ENCODE peak calls at places on chromosomes 7 and 10, in six cellular contexts. Y, A, T, U, R and C are unnamed samples.

GRCh38 chr7:72334066-72334465 is 78.1 kb downstream of the CALN1 start:
- DNase-seq in Y (no peak), A (no peak), T (no peak), U (no peak), R (peak; percentile 36), C (no peak)

GRCh38 chr10:85642421-85643170 is 724.0 kb downstream of the GRID1 start:
- DNase-seq in Y (no peak), A (peak; percentile 64), T (no peak), U (peak; percentile 29), R (no peak), C (peak; percentile 78)

GRCh38 chr10:100637785-100638184 is 102.0 kb downstream of the HIF1AN start:
- DNase-seq in Y (no peak), A (peak; percentile 14), T (peak; percentile 37), U (peak; percentile 62), R (no peak), C (no peak)

GRCh38 chr7:100966542-100967291 is 2.6 kb upstream of the MUC12 start:
- DNase-seq in Y (no peak), A (no peak), T (no peak), U (no peak), R (no peak), C (no peak)

GRCh38 chr7:78413568-78413967 is 615.0 kb downstream of the PHTF2 start:
- DNase-seq in Y (no peak), A (no peak), T (no peak), U (no peak), R (no peak), C (no peak)

GRCh38 chr7:27842094-27842493 is 102.1 kb downstream of the TAX1BP1 start:
- DNase-seq in Y (no peak), A (no peak), T (no peak), U (no peak), R (no peak), C (no peak)

GRCh38 chr7:30207376-30207775 is 72.6 kb downstream of the MTURN start:
- DNase-seq in Y (no peak), A (no peak), T (no peak), U (no peak), R (no peak), C (no peak)

GRCh38 chr7:43674559-43675436 is 54.5 kb downstream of the COA1 start:
- DNase-seq in Y (no peak), A (peak; percentile 82), T (no peak), U (peak; percentile 61), R (no peak), C (no peak)

GRCh38 chr10:113108180-113108835 is 158.3 kb downstream of the TCF7L2 start:
- DNase-seq in Y (no peak), A (no peak), T (peak; percentile 52), U (peak; percentile 36), R (peak; percentile 13), C (peak; percentile 18)

GRCh38 chr7:30222519-30223213 is 61.7 kb upstream of the ZNRF2 start:
- DNase-seq in Y (no peak), A (no peak), T (no peak), U (no peak), R (no peak), C (no peak)

GRCh38 chr10:102773986-102774385 is 30.2 kb downstream of the WBP1L start:
- DNase-seq in Y (peak; percentile 46), A (no peak), T (no peak), U (no peak), R (no peak), C (peak; percentile 38)

GRCh38 chr7:24732646-24733413 is 24.4 kb downstream of the GSDME start:
- DNase-seq in Y (no peak), A (peak; percentile 42), T (no peak), U (peak; percentile 55), R (no peak), C (peak; percentile 63)

GRCh38 chr10:68330852-68331454 is 911 bp upstream of the HNRNPH3 start:
- DNase-seq in Y (peak; percentile 53), A (no peak), T (no peak), U (no peak), R (no peak), C (peak; percentile 52)

GRCh38 chr7:157152391-157152937 is 13.7 kb downstream of the UBE3C start:
- DNase-seq in Y (no peak), A (no peak), T (no peak), U (no peak), R (no peak), C (no peak)

GRCh38 chr10:104331208-104331838 is 6.9 kb downstream of the ITPRIP start:
- DNase-seq in Y (peak; percentile 74), A (no peak), T (no peak), U (no peak), R (no peak), C (peak; percentile 78)

GRCh38 chr10:33653584-33654367 is 319.3 kb upstream of the NRP1 start:
- DNase-seq in Y (no peak), A (no peak), T (no peak), U (no peak), R (no peak), C (no peak)

GRCh38 chr10:73246322-73246782 is 703 bp downstream of the DNAJC9 start:
- DNase-seq in Y (no peak), A (no peak), T (no peak), U (no peak), R (no peak), C (no peak)

GRCh38 chr10:73779018-73779417 is 2.8 kb upstream of the CHCHD1 start:
- DNase-seq in Y (no peak), A (no peak), T (no peak), U (no peak), R (no peak), C (no peak)